ENCODE peak calls at places on chromosomes 13 and 19, in seven cellular contexts. J is stimulated activated CD8-positive, alpha-beta memory T cell treated with anti-CD3 and anti-CD28 coated beads, Interleukin-12 subunit alpha, Interleukin-12 subunit beta, amount 100 ng/mL, for 4 hours; M is B cell; O is CD8-positive, alpha-beta memory T cell; S is heart right ventricle; H is AG10803; E is NT2/D1. V is an unnamed sample.

GRCh38 chr19:18456974-18457373 is 19.0 kb upstream of the ISYNA1 start:
- DNase-seq in M (no peak), S (peak), O (no peak), E (no peak), J (no peak), H (no peak), V (no peak)

GRCh38 chr13:45878966-45879365 is 27.4 kb upstream of the SIAH3 start:
- DNase-seq in E (no peak), J (no peak), M (no peak), S (no peak), O (no peak), H (no peak), V (no peak)

GRCh38 chr19:23415561-23416191 is 20.4 kb upstream of the ZNF91 start:
- DNase-seq in S (peak), M (peak), H (no peak), O (no peak), E (peak), J (no peak), V (peak)

GRCh38 chr13:89066868-89067466 is 1395.8 kb downstream of the SLITRK5 start:
- DNase-seq in E (peak), J (no peak), M (peak), O (peak), H (peak), S (no peak), V (peak)

GRCh38 chr19:39379865-39380399 is 11.0 kb downstream of the PAF1 start:
- DNase-seq in E (no peak), H (no peak), O (no peak), J (no peak), M (no peak), S (no peak), V (no peak)

GRCh38 chr13:87498681-87499080 is 172.5 kb upstream of the SLITRK5 start:
- DNase-seq in H (no peak), E (no peak), S (no peak), O (no peak), M (no peak), J (no peak), V (peak)

GRCh38 chr19:6423499-6424189 is 967 bp downstream of the KHSRP start:
- DNase-seq in O (no peak), M (no peak), E (peak), S (no peak), J (no peak), H (peak), V (peak)

GRCh38 chr19:41735071-41735623 is 20.2 kb upstream of the CEACAM6 start:
- DNase-seq in S (no peak), E (no peak), J (no peak), H (no peak), M (no peak), O (no peak), V (no peak)

GRCh38 chr13:29593605-29594297 is 1.7 kb downstream of the SLC7A1 start:
- DNase-seq in J (no peak), S (no peak), E (no peak), H (no peak), M (no peak), O (no peak), V (no peak)

GRCh38 chr19:38970664-38971532 is 4.6 kb downstream of the FBXO17 start:
- DNase-seq in J (no peak), M (no peak), E (no peak), O (no peak), S (no peak), H (peak), V (no peak)

GRCh38 chr19:58392945-58393724 is 2.3 kb upstream of the RNF225 start:
- DNase-seq in E (no peak), M (no peak), J (no peak), H (no peak), O (no peak), S (no peak), V (no peak)

V was measured in left kidney.